ENCODE peak calls at places on chromosomes 12 and 14, in six cellular contexts. T is uterus, G is A549, Q is sigmoid colon, D is GM12892, O is esophagus squamous epithelium. I is an unnamed sample.

GRCh38 chr14:67515386-67516079 is 17.6 kb upstream of the PLEKHH1 start:
- DNase-seq in T (no peak), G (no peak), Q (no peak), D (peak; percentile 56), O (no peak), I (peak; percentile 35)

GRCh38 chr12:7966558-7966957 is 30.6 kb upstream of the SLC2A3 start:
- DNase-seq in T (no peak), G (no peak), Q (no peak), D (no peak), O (no peak), I (no peak)

GRCh38 chr12:131239384-131240094 is 285.8 kb downstream of the ADGRD1 start:
- DNase-seq in T (no peak), G (no peak), Q (no peak), D (no peak), O (no peak), I (no peak)

GRCh38 chr12:8108808-8109398 is 14.5 kb upstream of the CLEC4A start:
- DNase-seq in T (peak; percentile 60), G (peak; percentile 81), Q (peak; percentile 75), D (peak; percentile 23), O (peak; percentile 7), I (peak; percentile 30)

GRCh38 chr14:74913986-74914573 is 9.0 kb downstream of the RPS6KL1 start:
- DNase-seq in T (peak; percentile 77), G (peak; percentile 68), Q (peak; percentile 90), D (no peak), O (no peak), I (peak; percentile 47)

GRCh38 chr12:9673404-9674225 is 4.1 kb downstream of the CLEC2D start:
- DNase-seq in T (peak; percentile 54), G (peak; percentile 53), Q (peak; percentile 64), D (no peak), O (no peak), I (peak; percentile 63)

GRCh38 chr12:121626853-121627623 is 708 bp downstream of the ORAI1 start:
- DNase-seq in T (peak; percentile 60), G (peak; percentile 75), Q (peak; percentile 86), D (no peak), O (no peak), I (peak; percentile 67)

GRCh38 chr12:79327465-79327864 is 363.3 kb downstream of the PAWR start:
- DNase-seq in T (no peak), G (peak; percentile 55), Q (no peak), D (no peak), O (no peak), I (no peak)

GRCh38 chr14:85471156-85471555 is 58.8 kb upstream of the FLRT2 start:
- DNase-seq in T (no peak), G (no peak), Q (no peak), D (no peak), O (no peak), I (no peak)

GRCh38 chr12:88247241-88247643 is 105.1 kb downstream of the TMTC3 start:
- DNase-seq in T (no peak), G (peak; percentile 77), Q (no peak), D (no peak), O (no peak), I (no peak)

GRCh38 chr12:50928392-50928791 is 24.0 kb upstream of the HIGD1C start:
- DNase-seq in T (no peak), G (no peak), Q (no peak), D (no peak), O (no peak), I (no peak)

GRCh38 chr14:71659165-71659564 is 273.1 kb upstream of the RGS6 start:
- DNase-seq in T (no peak), G (no peak), Q (no peak), D (no peak), O (no peak), I (no peak)

GRCh38 chr14:96962337-96962736 is 165.2 kb downstream of the VRK1 start:
- DNase-seq in T (no peak), G (no peak), Q (no peak), D (no peak), O (no peak), I (no peak)

GRCh38 chr12:50574621-50575348 is 70.0 kb downstream of the DIP2B start:
- DNase-seq in T (no peak), G (no peak), Q (no peak), D (no peak), O (no peak), I (no peak)

GRCh38 chr14:82009076-82009475 is 475.4 kb upstream of the SEL1L start:
- DNase-seq in T (no peak), G (no peak), Q (no peak), D (no peak), O (no peak), I (no peak)

GRCh38 chr12:124761876-124762275 is 101.8 kb downstream of the SCARB1 start:
- DNase-seq in T (no peak), G (peak; percentile 43), Q (no peak), D (no peak), O (no peak), I (no peak)

GRCh38 chr14:93720076-93720815 is 68.0 kb downstream of the PRIMA1 start:
- DNase-seq in T (no peak), G (no peak), Q (peak; percentile 54), D (no peak), O (no peak), I (no peak)

GRCh38 chr12:106773945-106774807 is at the start of gene RIC8B:
- DNase-seq in T (peak; percentile 97), G (peak; percentile 99), Q (peak; percentile 98), D (peak; percentile 73), O (peak; percentile 64), I (peak; percentile 77)
- TF ChIP-seq POLR2A in T (peak; percentile 65), G (peak; percentile 94), Q (peak; percentile 83), D (peak; percentile 65), O (no peak), I (peak; percentile 85)

GRCh38 chr14:90759370-90760054 is 56.7 kb downstream of the TTC7B start:
- DNase-seq in T (no peak), G (no peak), Q (no peak), D (no peak), O (no peak), I (no peak)

GRCh38 chr14:90757452-90757851 is 58.8 kb downstream of the TTC7B start:
- DNase-seq in T (no peak), G (no peak), Q (no peak), D (no peak), O (no peak), I (no peak)

GRCh38 chr14:90756755-90757345 is 59.4 kb downstream of the TTC7B start:
- DNase-seq in T (no peak), G (peak; percentile 5), Q (no peak), D (no peak), O (no peak), I (no peak)

GRCh38 chr14:90758959-90759358 is 57.3 kb downstream of the TTC7B start:
- DNase-seq in T (peak; percentile 65), G (no peak), Q (peak; percentile 89), D (no peak), O (no peak), I (no peak)

DNA sequence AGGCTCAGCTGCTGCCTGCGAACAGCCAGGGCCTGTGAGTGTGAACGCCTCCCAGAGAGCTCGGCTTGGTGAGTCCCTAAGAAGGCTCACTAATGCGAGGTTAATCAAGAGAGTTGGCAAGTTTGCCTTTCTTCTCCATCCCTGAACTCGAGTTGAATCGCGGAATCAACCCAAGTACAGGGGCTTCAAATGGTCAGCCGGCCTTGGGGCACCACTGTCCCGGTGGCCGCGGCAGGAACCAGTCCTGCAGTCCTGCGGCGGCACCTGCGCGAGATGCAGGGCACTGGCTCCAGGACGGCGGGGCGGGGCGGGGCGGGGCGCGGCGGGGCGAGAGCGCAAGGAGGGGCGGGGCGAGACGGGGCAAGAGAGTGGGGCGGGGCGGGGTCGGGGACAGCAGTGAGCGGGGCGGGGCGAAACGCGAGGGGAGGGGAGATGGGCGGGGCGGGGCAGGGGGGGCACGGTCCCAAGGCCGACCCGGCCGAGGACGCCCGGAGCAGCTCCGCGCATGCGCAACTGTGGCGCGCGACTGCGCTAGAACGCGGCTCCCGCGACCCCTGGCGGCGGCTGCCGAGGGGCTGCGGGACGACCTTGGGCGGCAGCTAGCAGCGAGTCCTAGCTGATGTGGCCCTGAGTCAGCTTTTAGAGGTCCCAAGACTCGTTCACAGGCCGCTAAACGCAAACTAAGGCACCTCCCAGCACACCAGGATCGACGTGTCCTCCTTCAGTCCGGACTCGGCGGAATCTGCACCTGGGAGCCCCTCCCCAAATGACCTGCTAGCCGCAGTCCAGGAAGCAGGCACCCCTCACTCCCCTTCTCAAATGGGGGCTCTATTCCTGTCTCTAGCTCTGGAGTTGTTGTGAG is 58.0 kb downstream of the TTC7B start:
- DNase-seq in T (peak; percentile 88), G (peak; percentile 91), Q (peak; percentile 95), D (peak; percentile 93), O (peak; percentile 64), I (peak; percentile 99)
- TF ChIP-seq POLR2A in T (peak; percentile 58), G (peak; percentile 55), Q (no peak), D (peak; percentile 39), O (no peak), I (no peak)

DNA sequence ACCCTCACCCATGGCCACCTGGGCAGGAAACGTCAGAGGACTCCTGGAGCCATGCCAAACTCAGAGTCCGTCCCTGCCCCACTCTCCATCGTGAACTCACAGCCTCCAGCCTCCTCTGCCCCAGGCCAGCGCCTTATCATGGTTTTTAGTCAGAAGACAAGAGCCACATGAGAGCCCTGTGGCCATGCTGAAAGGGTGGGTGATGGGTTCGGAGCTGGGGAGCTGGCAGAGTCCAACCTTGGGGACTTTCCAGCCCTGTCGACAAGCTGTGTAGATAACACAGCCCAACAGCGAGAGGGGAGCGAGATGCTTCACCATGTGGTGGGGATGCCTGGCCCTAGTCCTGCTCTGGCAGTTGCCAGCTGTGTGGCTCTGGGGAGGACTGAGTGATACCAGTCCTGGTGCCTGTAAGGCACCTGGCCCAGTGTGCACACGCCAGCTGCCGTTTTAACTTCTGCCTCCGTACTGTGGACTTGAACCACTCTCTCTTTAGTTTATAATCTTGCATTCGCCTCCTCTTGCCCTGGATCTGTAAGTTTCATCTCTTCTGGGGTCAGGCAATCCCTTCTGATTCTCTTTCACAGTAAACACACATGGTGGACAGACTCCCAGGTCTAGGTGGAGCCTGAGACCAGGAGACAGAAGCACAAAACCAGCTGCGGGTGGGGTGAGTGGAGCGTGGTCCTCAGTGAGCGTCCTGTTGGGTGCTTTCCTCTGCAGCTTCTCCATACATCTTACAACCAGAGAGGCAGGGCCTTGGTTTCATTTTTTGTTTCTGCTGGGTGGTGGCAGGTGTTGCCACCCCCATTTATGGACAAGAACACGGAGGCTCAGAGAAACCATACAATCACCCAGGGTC is 55.3 kb downstream of the RIN3 start:
- DNase-seq in T (no peak), G (no peak), Q (peak; percentile 74), D (peak; percentile 42), O (no peak), I (no peak)
- TF ChIP-seq POLR2A in T (no peak), G (no peak), Q (no peak), D (no peak), O (no peak), I (no peak)

GRCh38 chr12:110403146-110403974 is at the start of gene ANAPC7:
- DNase-seq in T (peak; percentile 89), G (peak; percentile 96), Q (peak; percentile 96), D (peak; percentile 70), O (peak; percentile 37), I (peak; percentile 69)

DNA sequence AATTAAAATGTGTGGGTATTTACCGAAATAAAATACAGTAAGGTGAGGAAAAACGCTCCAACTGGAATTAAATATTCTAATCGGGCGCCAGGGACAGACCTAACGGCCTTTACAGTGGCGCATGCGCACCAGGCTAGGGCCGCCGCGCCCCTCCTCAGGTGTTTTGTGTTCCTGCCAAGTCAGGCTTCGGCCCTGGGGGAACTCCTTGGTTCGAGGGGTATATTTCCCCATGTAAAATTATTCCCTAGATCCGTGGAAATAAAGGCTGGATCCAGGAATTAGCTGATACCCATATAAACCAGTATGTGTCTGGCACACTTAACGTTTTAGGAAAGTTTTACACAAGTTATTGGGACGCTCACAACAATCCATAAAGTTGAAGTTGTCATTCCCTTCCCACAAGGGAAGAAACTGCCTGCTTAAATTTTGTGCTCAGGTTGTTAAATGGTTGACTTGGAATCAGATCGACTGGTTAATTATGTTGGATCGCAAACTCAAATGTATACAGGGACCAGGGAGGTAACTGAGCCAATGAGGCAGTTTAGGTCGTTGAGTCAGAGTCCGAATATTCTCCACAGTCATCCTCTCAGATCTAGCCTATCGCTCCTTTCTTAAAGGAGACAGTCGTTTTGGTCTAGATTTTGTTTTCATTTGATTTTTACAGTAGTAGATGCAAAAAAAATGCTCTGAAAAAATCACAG is 617 bp upstream of the ANAPC7 start:
- DNase-seq in T (peak; percentile 64), G (peak; percentile 86), Q (peak; percentile 82), D (peak; percentile 69), O (no peak), I (peak; percentile 35)
- TF ChIP-seq POLR2A in T (no peak), G (no peak), Q (no peak), D (no peak), O (no peak), I (no peak)

I was measured in H54.